ENCODE peak calls at places on chromosomes 5 and 9, in seven cellular contexts. Q, R, U, X, E, V and I are unnamed samples.

GRCh38 chr5:18745988-18746615 is 1111.8 kb downstream of the TAF11L14 start:
- DNase-seq in U (no peak), Q (no peak), X (no peak), R (peak; percentile 48), V (peak; percentile 37), E (peak; percentile 20), I (no peak)

GRCh38 chr5:19865336-19866087 is 122.5 kb downstream of the CDH18 start:
- DNase-seq in R (no peak), V (no peak), X (no peak), Q (no peak), U (no peak), E (no peak), I (no peak)

GRCh38 chr9:135670721-135671590 is 7.8 kb downstream of the LCN9 start:
- DNase-seq in R (no peak), Q (no peak), V (no peak), U (peak; percentile 49), X (no peak), E (no peak), I (no peak)

GRCh38 chr5:154138701-154139100 is 51.8 kb upstream of the GALNT10 start:
- DNase-seq in Q (no peak), V (no peak), U (no peak), E (no peak), R (no peak), X (peak; percentile 73), I (no peak)

GRCh38 chr9:16275795-16276624 is 594.5 kb downstream of the BNC2 start:
- DNase-seq in X (no peak), V (no peak), R (no peak), E (no peak), Q (no peak), U (no peak), I (no peak)

GRCh38 chr5:142179776-142180387 is 71.3 kb downstream of the NDFIP1 start:
- DNase-seq in X (no peak), R (no peak), E (no peak), U (no peak), V (peak; percentile 16), Q (no peak), I (no peak)

GRCh38 chr5:153515269-153515668 is 24.8 kb downstream of the GRIA1 start:
- DNase-seq in X (no peak), R (no peak), U (no peak), V (no peak), Q (no peak), E (no peak), I (no peak)

GRCh38 chr5:52853573-52854163 is 66.0 kb downstream of the ITGA1 start:
- DNase-seq in U (no peak), Q (no peak), R (no peak), E (no peak), V (no peak), X (no peak), I (no peak)

GRCh38 chr5:149930754-149931574 is 13.6 kb downstream of the PDE6A start:
- DNase-seq in R (no peak), U (no peak), X (no peak), V (no peak), Q (no peak), E (no peak), I (no peak)

GRCh38 chr9:101711330-101711941 is 27.0 kb downstream of the GRIN3A start:
- DNase-seq in X (no peak), V (no peak), U (no peak), Q (no peak), E (no peak), R (no peak), I (no peak)

GRCh38 chr5:153619706-153620105 is 129.2 kb downstream of the GRIA1 start:
- DNase-seq in V (no peak), X (no peak), E (no peak), R (no peak), Q (no peak), U (no peak), I (peak; percentile 12)

GRCh38 chr5:160357861-160358411 is 12.5 kb downstream of the C1QTNF2 start:
- DNase-seq in X (peak; percentile 34), V (no peak), Q (peak; percentile 43), R (no peak), U (peak; percentile 58), E (no peak), I (no peak)

GRCh38 chr5:5141011-5141599 is 975 bp downstream of the ADAMTS16 start:
- DNase-seq in U (no peak), V (no peak), E (no peak), Q (no peak), X (no peak), R (no peak), I (no peak)

GRCh38 chr5:79448336-79448735 is 65.6 kb downstream of the HOMER1 start:
- DNase-seq in Q (no peak), V (no peak), X (no peak), U (no peak), R (no peak), E (no peak), I (peak; percentile 29)

GRCh38 chr5:23411200-23411599 is 96.2 kb upstream of the PRDM9 start:
- DNase-seq in Q (no peak), E (no peak), V (no peak), U (peak; percentile 28), R (no peak), X (no peak), I (no peak)

GRCh38 chr9:137970098-137970497 is 92.5 kb downstream of the CACNA1B start:
- DNase-seq in R (no peak), Q (no peak), X (no peak), U (peak; percentile 1), V (no peak), E (no peak), I (no peak)

GRCh38 chr5:87300744-87301143 is 33.1 kb downstream of the RASA1 start:
- DNase-seq in E (no peak), Q (no peak), V (no peak), R (no peak), X (no peak), U (no peak), I (peak; percentile 68)

GRCh38 chr9:81317939-81318338 is 371.4 kb downstream of the TLE1 start:
- DNase-seq in Q (no peak), V (no peak), R (no peak), E (no peak), U (no peak), X (no peak), I (no peak)

GRCh38 chr5:146076028-146076427 is 29.3 kb downstream of the PLAC8L1 start:
- DNase-seq in X (no peak), V (peak; percentile 49), E (no peak), R (peak; percentile 49), Q (no peak), U (no peak), I (no peak)

GRCh38 chr5:136802382-136802781 is 437.0 kb upstream of the TRPC7 start:
- DNase-seq in Q (no peak), E (no peak), R (no peak), V (no peak), X (no peak), U (no peak), I (no peak)

GRCh38 chr5:34667705-34668104 is 11.6 kb downstream of the RAI14 start:
- DNase-seq in R (no peak), X (no peak), E (no peak), U (no peak), V (no peak), Q (no peak), I (no peak)

GRCh38 chr9:36284226-36284625 is 26.0 kb upstream of the GNE start:
- DNase-seq in Q (no peak), V (no peak), E (no peak), R (no peak), U (no peak), X (no peak), I (no peak)

GRCh38 chr9:36050472-36050871 is 13.8 kb downstream of the RECK start:
- DNase-seq in R (no peak), V (no peak), X (no peak), Q (no peak), U (no peak), E (no peak), I (no peak)

GRCh38 chr9:105291422-105291859 is 47.0 kb downstream of the SLC44A1 start:
- DNase-seq in Q (no peak), U (no peak), X (no peak), E (no peak), V (no peak), R (no peak), I (no peak)

DNA sequence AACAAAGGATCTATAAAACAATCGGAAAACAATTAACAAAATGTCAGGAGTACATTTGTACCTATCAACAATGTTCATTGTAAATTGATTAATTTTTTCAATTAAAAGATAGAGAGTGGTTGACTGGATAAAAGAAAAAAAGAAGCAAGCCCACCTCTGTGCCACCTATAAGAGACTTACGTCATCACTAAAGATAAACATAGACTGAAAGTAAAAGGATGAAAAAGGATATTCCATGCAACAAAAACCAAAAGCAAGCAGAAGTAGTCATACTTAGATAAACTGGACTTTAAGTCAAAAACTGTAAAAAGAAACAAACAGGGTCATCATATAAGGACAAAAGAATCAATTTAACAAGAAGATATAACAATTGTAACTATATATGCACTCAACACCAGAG is 197.4 kb downstream of the RASEF start:
- DNase-seq in Q (no peak), E (no peak), X (no peak), U (no peak), V (no peak), R (no peak), I (no peak)
- TF ChIP-seq CTCF in Q (no peak), E (no peak), X (no peak), U (no peak), V (no peak), R (no peak), I (no peak)

DNA sequence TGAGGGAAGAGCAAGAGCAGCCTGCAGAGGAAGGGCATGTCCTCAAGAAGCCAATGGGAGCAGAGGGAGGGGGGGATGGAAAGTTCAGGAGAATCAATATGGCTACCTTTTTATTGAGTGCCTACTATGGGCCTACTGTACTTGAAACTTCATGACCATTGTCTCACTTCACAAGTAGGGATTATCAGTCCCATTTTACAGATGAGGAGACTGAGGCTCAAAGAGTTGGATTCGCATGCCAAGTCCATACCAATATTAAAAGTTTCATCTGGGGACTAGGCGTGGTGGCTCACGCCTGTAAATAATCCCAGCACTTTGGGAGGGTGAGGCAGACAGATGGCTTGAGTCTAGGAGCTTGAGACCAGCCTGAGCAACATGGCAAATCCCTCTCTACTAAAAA is 40.0 kb downstream of the RFK start:
- DNase-seq in U (no peak), R (no peak), Q (no peak), X (no peak), V (no peak), E (no peak), I (no peak)
- H3K4me3 ChIP-seq in U (no peak overlapping the region), R (no peak overlapping the region), Q (no peak overlapping the region), X (no peak overlapping the region), V (no peak overlapping the region), E (no peak overlapping the region), I (no peak overlapping the region)

GRCh38 chr9:38380230-38380871 is 12.2 kb upstream of the ALDH1B1 start:
- DNase-seq in X (no peak), Q (no peak), U (no peak), E (no peak), R (no peak), V (no peak), I (no peak)
- TF ChIP-seq CTCF in X (no peak), Q (no peak), U (peak; percentile 34), E (no peak), R (no peak), V (no peak), I (no peak)

DNA sequence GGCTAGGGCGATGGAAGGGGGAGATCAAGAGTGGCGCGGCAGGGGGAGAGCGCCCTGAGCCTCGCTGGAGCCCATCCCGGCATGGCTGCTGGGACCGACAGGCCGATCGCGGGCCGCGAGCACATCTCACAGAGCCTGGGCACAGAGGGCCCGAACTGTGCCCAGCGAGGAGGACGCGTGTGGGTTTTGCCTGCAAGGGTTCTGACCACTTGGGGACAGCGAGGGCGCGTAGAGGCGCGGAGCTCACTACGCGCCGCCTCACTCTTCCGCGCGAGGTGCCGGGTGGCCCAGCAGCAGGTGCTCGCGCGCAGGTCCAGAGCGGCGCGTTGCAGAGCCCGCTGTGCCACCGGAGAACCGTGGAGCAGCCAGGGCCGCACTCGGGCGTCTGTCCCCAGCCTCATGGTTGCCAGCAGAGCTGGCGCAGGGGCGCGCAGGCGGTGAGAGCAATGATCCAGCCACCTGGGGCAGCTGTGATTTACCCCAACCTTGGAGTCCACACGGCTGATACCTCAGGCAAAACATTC is 16.3 kb upstream of the PITX1 start:
- DNase-seq in Q (no peak), R (peak; percentile 29), U (peak; percentile 40), E (no peak), X (no peak), V (no peak), I (no peak)
- H3K4me3 ChIP-seq in Q (no peak overlapping the region), R (no peak overlapping the region), U (no peak overlapping the region), E (no peak overlapping the region), X (peak overlapping the region; percentile 40), V (no peak overlapping the region), I (no peak overlapping the region)